ENCODE peak calls at places on chromosomes 1 and 21, in eight cellular contexts. O is Panc1, C is astrocyte, G is MCF 10A, P is cardiac muscle cell, F is endothelial cell, I is fibroblast of villous mesenchyme, T is fibroblast of mammary gland. B is an unnamed sample.

GRCh38 chr1:238252033-238252802 is 361.5 kb upstream of the ZP4 start:
- DNase-seq in O (peak; percentile 42), C (peak; percentile 43), G (peak; percentile 84), P (peak; percentile 68), F (peak; percentile 62), I (peak; percentile 33), T (peak; percentile 43), B (peak; percentile 70)

GRCh38 chr1:204067935-204068334 is 5.0 kb upstream of the SOX13 start:
- DNase-seq in O (no peak), C (no peak), G (no peak), P (no peak), F (no peak), I (no peak), T (no peak), B (no peak)

GRCh38 chr1:6944434-6944833 is 159.2 kb downstream of the CAMTA1 start:
- DNase-seq in O (no peak), C (no peak), G (no peak), P (no peak), F (no peak), I (no peak), T (no peak), B (no peak)

GRCh38 chr1:2237773-2238172 is 9.7 kb downstream of the SKI start:
- DNase-seq in O (no peak), C (no peak), G (no peak), P (no peak), F (no peak), I (peak; percentile 49), T (peak; percentile 47), B (no peak)

GRCh38 chr21:46114963-46115362 is 17.1 kb downstream of the COL6A2 start:
- DNase-seq in O (no peak), C (no peak), G (no peak), P (no peak), F (no peak), I (no peak), T (peak; percentile 38), B (no peak)

GRCh38 chr1:170367615-170368014 is 164.4 kb upstream of the GORAB start:
- DNase-seq in O (no peak), C (no peak), G (no peak), P (no peak), F (no peak), I (no peak), T (no peak), B (no peak)

GRCh38 chr21:35801388-35801787 is 258.9 kb downstream of the SETD4 start:
- DNase-seq in O (no peak), C (no peak), G (no peak), P (no peak), F (no peak), I (no peak), T (no peak), B (no peak)

GRCh38 chr1:232589809-232590741 is 39.9 kb downstream of the SIPA1L2 start:
- DNase-seq in O (no peak), C (no peak), G (peak; percentile 33), P (peak; percentile 47), F (peak; percentile 36), I (peak; percentile 48), T (no peak), B (no peak)

GRCh38 chr21:38910390-38911008 is 104.8 kb downstream of the ETS2 start:
- DNase-seq in O (no peak), C (no peak), G (peak; percentile 94), P (no peak), F (no peak), I (no peak), T (no peak), B (peak; percentile 82)

GRCh38 chr1:23376890-23377811 is 7.5 kb upstream of the ZNF436 start:
- DNase-seq in O (peak; percentile 98), C (peak; percentile 90), G (peak; percentile 89), P (no peak), F (no peak), I (peak; percentile 83), T (peak; percentile 93), B (peak; percentile 89)

GRCh38 chr1:167439301-167439988 is 78.9 kb downstream of the CD247 start:
- DNase-seq in O (no peak), C (peak; percentile 23), G (no peak), P (peak; percentile 65), F (peak; percentile 53), I (peak; percentile 39), T (peak; percentile 37), B (no peak)

GRCh38 chr1:67716800-67717199 is 31.8 kb downstream of the GADD45A start:
- DNase-seq in O (no peak), C (no peak), G (peak; percentile 98), P (no peak), F (no peak), I (peak; percentile 72), T (peak; percentile 69), B (peak; percentile 88)

GRCh38 chr1:229674042-229674441 is 48.0 kb downstream of the URB2 start:
- DNase-seq in O (no peak), C (no peak), G (no peak), P (no peak), F (no peak), I (no peak), T (no peak), B (no peak)

GRCh38 chr1:16189921-16190499 is 22.4 kb downstream of the ARHGEF19 start:
- DNase-seq in O (no peak), C (no peak), G (peak; percentile 39), P (no peak), F (no peak), I (no peak), T (no peak), B (no peak)

GRCh38 chr1:66468712-66469111 is 65.2 kb upstream of the SGIP1 start:
- DNase-seq in O (no peak), C (no peak), G (no peak), P (no peak), F (no peak), I (no peak), T (no peak), B (no peak)

GRCh38 chr1:109228167-109228566 is 14.4 kb downstream of the SARS1 start:
- DNase-seq in O (no peak), C (peak; percentile 63), G (no peak), P (no peak), F (no peak), I (no peak), T (no peak), B (no peak)

GRCh38 chr1:201726700-201727099 is 102.3 kb upstream of the IPO9 start:
- DNase-seq in O (no peak), C (no peak), G (no peak), P (no peak), F (no peak), I (peak; percentile 76), T (no peak), B (no peak)

GRCh38 chr1:11653616-11654570 is at the start of gene FBXO2:
- DNase-seq in O (no peak), C (no peak), G (peak; percentile 52), P (peak; percentile 74), F (no peak), I (peak; percentile 22), T (no peak), B (no peak)

DNA sequence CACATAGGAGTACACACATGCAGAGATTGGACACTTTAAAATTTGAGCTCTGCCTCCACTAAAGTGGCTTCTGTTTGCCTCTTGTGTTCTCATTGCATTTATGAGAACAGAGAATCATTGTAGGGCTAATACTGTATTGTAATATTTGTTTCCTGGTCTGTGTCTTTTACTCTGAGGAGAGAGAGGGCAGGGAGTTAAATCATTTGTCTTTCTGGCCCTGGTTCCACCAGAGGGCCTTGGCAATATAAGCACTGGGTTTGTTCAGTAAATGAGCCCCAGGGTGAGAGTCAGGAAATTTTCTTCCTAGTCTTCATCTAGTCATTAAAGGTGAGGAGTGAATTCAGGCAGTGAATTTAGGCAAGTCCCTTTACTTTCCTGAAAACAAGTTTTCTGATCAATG is 70.3 kb downstream of the NFIA start:
- DNase-seq in O (no peak), C (no peak), G (no peak), P (no peak), F (no peak), I (no peak), T (no peak), B (no peak)
- TF ChIP-seq CTCF in O (peak; percentile 13), C (no peak), G (no peak), P (no peak), F (no peak), I (no peak), T (no peak), B (no peak)

GRCh38 chr1:37802439-37802838 is 5.2 kb upstream of the C1orf122 start:
- DNase-seq in O (no peak), C (no peak), G (no peak), P (no peak), F (no peak), I (no peak), T (no peak), B (no peak)

GRCh38 chr1:37795340-37796110 is 1.9 kb downstream of the MANEAL start:
- DNase-seq in O (no peak), C (peak; percentile 27), G (peak; percentile 60), P (peak; percentile 79), F (peak; percentile 71), I (peak; percentile 59), T (peak; percentile 41), B (no peak)

GRCh38 chr1:37793773-37794371 is at the start of gene MANEAL:
- DNase-seq in O (no peak), C (peak; percentile 40), G (peak; percentile 46), P (peak; percentile 88), F (peak; percentile 47), I (peak; percentile 48), T (peak; percentile 42), B (peak; percentile 63)

GRCh38 chr1:37794372-37795339 is 1.0 kb downstream of the MANEAL start:
- DNase-seq in O (no peak), C (no peak), G (peak; percentile 32), P (no peak), F (no peak), I (no peak), T (no peak), B (no peak)

DNA sequence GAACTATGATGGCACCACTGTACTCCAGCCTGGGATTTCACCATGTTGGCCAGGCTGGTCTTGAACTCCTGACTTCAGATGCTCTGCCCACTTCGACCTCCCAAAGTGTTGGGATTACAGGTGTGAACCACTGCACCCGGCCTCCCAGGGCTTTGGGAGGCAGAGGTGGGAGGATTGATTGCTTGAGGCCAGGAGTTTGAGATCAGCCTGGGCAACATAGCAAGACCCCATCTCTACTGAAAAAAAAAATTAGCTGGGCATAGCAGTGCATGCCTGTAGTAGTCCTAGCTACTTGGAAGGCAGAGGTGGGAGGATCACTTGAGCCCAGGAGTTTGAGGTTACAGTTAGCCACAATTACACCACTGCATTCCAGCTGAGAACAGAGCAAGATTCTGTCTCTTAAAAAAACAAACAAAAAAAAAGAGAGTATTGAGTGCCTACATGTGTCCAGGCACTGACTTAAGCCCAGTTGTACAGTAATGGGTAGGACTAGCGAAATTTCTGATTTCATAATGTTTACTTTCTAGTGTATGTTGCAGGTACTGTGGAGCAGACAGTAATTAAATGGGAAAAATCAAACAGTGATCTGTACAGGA is 4.2 kb downstream of the MANEAL start:
- DNase-seq in O (no peak), C (peak; percentile 69), G (peak; percentile 30), P (no peak), F (no peak), I (peak; percentile 26), T (peak; percentile 52), B (no peak)
- TF ChIP-seq CTCF in O (no peak), C (no peak), G (no peak), P (no peak), F (no peak), I (no peak), T (no peak), B (no peak)

GRCh38 chr1:160342953-160343869 is at the start of the genes COPA and NCSTN:
- DNase-seq in O (peak; percentile 57), C (peak; percentile 92), G (peak; percentile 98), P (peak; percentile 96), F (peak; percentile 87), I (peak; percentile 98), T (peak; percentile 97), B (peak; percentile 98)
- TF ChIP-seq CTCF in O (no peak), C (no peak), G (no peak), P (peak; percentile 12), F (no peak), I (no peak), T (no peak), B (no peak)

GRCh38 chr1:29159773-29160172 is 21.9 kb downstream of the SRSF4 start:
- DNase-seq in O (no peak), C (no peak), G (no peak), P (no peak), F (no peak), I (no peak), T (no peak), B (no peak)
- TF ChIP-seq CTCF in O (no peak), C (no peak), G (no peak), P (no peak), F (no peak), I (no peak), T (no peak), B (no peak)